ENCODE peak calls at places on chromosome 10, in ten cellular contexts. Q, V, S, Z, U, F, C, L, H and W are unnamed samples.

GRCh38 chr10:71455035-71455434 is 58.3 kb downstream of the CDH23 start:
- DNase-seq in Q (no peak), V (no peak), S (no peak), Z (no peak), U (no peak), F (no peak), C (no peak), L (no peak), H (no peak), W (no peak)

GRCh38 chr10:88952647-88953111 is at the start of gene ACTA2:
- DNase-seq in Q (no peak), V (peak; percentile 74), S (no peak), Z (no peak), U (no peak), F (no peak), C (no peak), L (no peak), H (no peak), W (no peak)

GRCh38 chr10:13743101-13743693 is 156.4 kb downstream of the PRPF18 start:
- DNase-seq in Q (no peak), V (peak; percentile 10), S (no peak), Z (no peak), U (no peak), F (no peak), C (no peak), L (no peak), H (no peak), W (no peak)

GRCh38 chr10:29169021-29169420 is 119.8 kb upstream of the LYZL1 start:
- DNase-seq in Q (no peak), V (no peak), S (no peak), Z (no peak), U (no peak), F (no peak), C (no peak), L (no peak), H (no peak), W (no peak)

GRCh38 chr10:111646021-111646420 is 537.5 kb downstream of the GPAM start:
- DNase-seq in Q (no peak), V (no peak), S (no peak), Z (no peak), U (no peak), F (no peak), C (no peak), L (no peak), H (no peak), W (no peak)

GRCh38 chr10:132551093-132551807 is 13.7 kb downstream of the INPP5A start:
- DNase-seq in Q (no peak), V (no peak), S (no peak), Z (no peak), U (no peak), F (no peak), C (no peak), L (no peak), H (no peak), W (no peak)

GRCh38 chr10:3248526-3249255 is 76.1 kb upstream of the PITRM1 start:
- DNase-seq in Q (no peak), V (peak; percentile 92), S (peak; percentile 77), Z (no peak), U (no peak), F (peak; percentile 47), C (peak; percentile 33), L (no peak), H (no peak), W (no peak)

GRCh38 chr10:33410860-33411234 is 76.4 kb upstream of the NRP1 start:
- DNase-seq in Q (no peak), V (no peak), S (no peak), Z (no peak), U (no peak), F (no peak), C (no peak), L (no peak), H (no peak), W (no peak)

GRCh38 chr10:34311679-34312078 is 503.4 kb downstream of the PARD3 start:
- DNase-seq in Q (no peak), V (no peak), S (no peak), Z (no peak), U (no peak), F (no peak), C (no peak), L (no peak), H (no peak), W (no peak)

GRCh38 chr10:130761896-130762295 is 549.6 kb downstream of the TCERG1L start:
- DNase-seq in Q (no peak), V (no peak), S (no peak), Z (no peak), U (no peak), F (no peak), C (no peak), L (no peak), H (no peak), W (no peak)

GRCh38 chr10:61225939-61226338 is 227.2 kb downstream of the TMEM26 start:
- DNase-seq in Q (no peak), V (no peak), S (no peak), Z (no peak), U (no peak), F (no peak), C (no peak), L (no peak), H (no peak), W (no peak)

GRCh38 chr10:119737827-119738226 is 12.0 kb downstream of the INPP5F start:
- DNase-seq in Q (no peak), V (peak; percentile 61), S (peak; percentile 81), Z (no peak), U (no peak), F (no peak), C (no peak), L (no peak), H (no peak), W (no peak)

GRCh38 chr10:133456041-133456951 is 2.6 kb downstream of the SCART1 start:
- DNase-seq in Q (no peak), V (no peak), S (no peak), Z (no peak), U (no peak), F (no peak), C (no peak), L (no peak), H (no peak), W (peak; percentile 60)